ENCODE peak calls at places on chromosome 1, in nine cellular contexts. E, L, W, H, Z, C, D, U and K are unnamed samples. For H3K9me3, the result is how much of the 10 kb centered on the place peaks cover.

GRCh38 chr1:87673748-87674147 is 345.1 kb downstream of the LMO4 start:
- DNase-seq in U (no peak), Z (no peak), E (no peak), H (no peak), W (no peak), C (no peak), D (no peak), L (no peak), K (no peak)

GRCh38 chr1:86429830-86430229 is 5.9 kb downstream of the CLCA2 start:
- DNase-seq in U (peak), Z (no peak), D (peak), E (no peak), H (no peak), L (no peak), C (peak), W (no peak), K (no peak)

GRCh38 chr1:166920561-166921475 is 44.8 kb upstream of the TADA1 start:
- DNase-seq in L (no peak), D (no peak), E (peak), H (no peak), C (no peak), Z (no peak), W (peak), U (peak), K (no peak)

GRCh38 chr1:222557148-222557547 is 9.2 kb upstream of the HHIPL2 start:
- DNase-seq in Z (no peak), E (no peak), L (no peak), W (no peak), C (no peak), H (no peak), U (no peak), D (no peak), K (no peak)

GRCh38 chr1:216616425-216616824 is 106.8 kb downstream of the ESRRG start:
- DNase-seq in W (no peak), D (no peak), E (no peak), L (no peak), Z (no peak), U (no peak), C (no peak), H (no peak), K (no peak)

GRCh38 chr1:171645553-171646336 is 6.7 kb downstream of the MYOC start:
- DNase-seq in U (peak), W (peak), L (peak), C (peak), Z (no peak), H (no peak), E (peak), D (peak), K (no peak)

GRCh38 chr1:44289530-44289929 is 65.5 kb downstream of the ERI3 start:
- DNase-seq in Z (no peak), C (no peak), H (no peak), U (peak), W (no peak), D (no peak), L (no peak), E (no peak), K (no peak)

GRCh38 chr1:181112071-181112929 is 23.8 kb downstream of the IER5 start:
- DNase-seq in W (peak), E (peak), Z (no peak), D (peak), L (peak), H (peak), U (peak), C (peak), K (no peak)

GRCh38 chr1:158717344-158717743 is 3.2 kb downstream of the OR6K3 start:
- DNase-seq in W (no peak), L (no peak), C (no peak), Z (no peak), D (no peak), H (no peak), E (no peak), U (no peak), K (no peak)

GRCh38 chr1:77126309-77126708 is 92.9 kb downstream of the PIGK start:
- DNase-seq in H (peak), W (no peak), D (peak), E (no peak), U (no peak), L (no peak), Z (no peak), C (no peak), K (no peak)

GRCh38 chr1:68949999-68950398 is 453.1 kb upstream of the DEPDC1 start:
- DNase-seq in D (no peak), E (no peak), L (no peak), W (no peak), U (no peak), H (no peak), Z (no peak), C (no peak), K (no peak)

GRCh38 chr1:218872928-218873327 is 300.8 kb upstream of the LYPLAL1 start:
- DNase-seq in C (no peak), W (no peak), L (no peak), E (no peak), D (no peak), Z (no peak), H (no peak), U (no peak), K (no peak)

GRCh38 chr1:70436617-70437236 is 25.7 kb downstream of the CTH start:
- DNase-seq in Z (no peak), D (no peak), C (no peak), W (no peak), L (no peak), E (no peak), U (no peak), H (no peak), K (no peak)

GRCh38 chr1:25694167-25694566 is 77.6 kb downstream of the MAN1C1 start:
- DNase-seq in E (no peak), D (no peak), C (no peak), L (no peak), U (peak), W (no peak), Z (no peak), H (no peak), K (no peak)

GRCh38 chr1:145884675-145885074 is 991 bp downstream of the ANKRD35 start:
- DNase-seq in H (no peak), D (no peak), U (no peak), L (no peak), Z (no peak), E (no peak), W (no peak), C (no peak), K (no peak)

GRCh38 chr1:228090613-228091081 is 8.1 kb downstream of the ARF1 start:
- DNase-seq in Z (no peak), U (no peak), L (no peak), D (no peak), H (no peak), E (peak), C (no peak), W (no peak), K (no peak)

GRCh38 chr1:242788771-242789170 is 264.3 kb upstream of the PLD5 start:
- DNase-seq in Z (no peak), L (no peak), C (no peak), E (no peak), W (no peak), U (no peak), D (no peak), H (no peak), K (no peak)

GRCh38 chr1:238005116-238005515 is 114.4 kb upstream of the ZP4 start:
- DNase-seq in Z (no peak), H (no peak), E (no peak), C (no peak), L (no peak), D (no peak), U (no peak), W (no peak), K (no peak)
- H3K9me3 ChIP-seq in Z (under half), H (under half), E (under half), C (under half), L (under half), D (under half), U (under half), W (under half), K (under half)

GRCh38 chr1:4004635-4005430 is 104.8 kb upstream of the C1orf174 start:
- DNase-seq in D (no peak), L (no peak), C (no peak), H (no peak), Z (no peak), E (no peak), W (no peak), U (no peak), K (no peak)

GRCh38 chr1:4005431-4005830 is 105.4 kb upstream of the C1orf174 start:
- DNase-seq in W (no peak), U (no peak), L (no peak), C (no peak), H (no peak), Z (no peak), D (no peak), E (no peak), K (no peak)

GRCh38 chr1:4002741-4003140 is 102.7 kb upstream of the C1orf174 start:
- DNase-seq in H (no peak), C (no peak), E (no peak), Z (no peak), U (no peak), L (no peak), W (no peak), D (no peak), K (no peak)

GRCh38 chr1:4002061-4002521 is 102.0 kb upstream of the C1orf174 start:
- DNase-seq in C (no peak), E (no peak), H (no peak), Z (no peak), D (no peak), U (no peak), W (no peak), L (no peak), K (no peak)

GRCh38 chr1:4003846-4004505 is 103.9 kb upstream of the C1orf174 start:
- DNase-seq in U (no peak), E (no peak), Z (no peak), H (no peak), C (no peak), W (no peak), D (no peak), L (no peak), K (no peak)
- H3K9me3 ChIP-seq in U (under half), E (under half), Z (under half), H (under half), C (under half), W (under half), D (under half), L (under half), K (under half)

DNA sequence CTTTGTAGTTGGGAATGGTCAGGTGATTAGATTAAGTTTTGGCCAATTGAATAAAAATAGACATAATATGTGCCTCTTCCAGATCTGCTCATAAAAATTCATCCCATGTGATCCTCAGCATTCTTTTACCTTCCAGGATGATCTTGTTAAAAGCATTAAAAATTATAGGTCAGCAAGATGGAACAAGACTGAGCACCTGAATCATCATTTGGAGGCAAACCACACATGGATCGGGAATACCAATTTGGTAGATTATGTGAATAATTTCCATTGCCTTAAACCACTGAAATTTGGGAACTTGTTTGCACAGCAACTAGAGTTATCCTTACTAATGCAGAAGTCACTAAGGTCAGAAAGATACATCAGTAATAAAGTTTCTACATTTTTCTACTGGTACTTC is 681.4 kb upstream of the ADGRL2 start:
- DNase-seq in W (no peak), D (no peak), Z (no peak), H (no peak), C (no peak), L (no peak), E (no peak), U (no peak), K (no peak)
- H3K9me3 ChIP-seq in W (under half), D (under half), Z (under half), H (under half), C (under half), L (under half), E (under half), U (under half), K (under half)

GRCh38 chr1:2936568-2937515 is 84.4 kb upstream of the ACTRT2 start:
- DNase-seq in Z (no peak), D (no peak), C (peak), U (no peak), E (no peak), H (no peak), L (no peak), W (no peak), K (no peak)
- H3K9me3 ChIP-seq in Z (under half), D (under half), C (under half), U (under half), E (under half), H (under half), L (under half), W (under half), K (under half)